ENCODE peak calls at places on chromosomes 5 and 9, in five cellular contexts. W, M, L, E and F are unnamed samples.

GRCh38 chr5:152817311-152817710 is 412.2 kb upstream of the NMUR2 start:
- DNase-seq in W (no peak), M (no peak), L (no peak), E (no peak), F (no peak)

GRCh38 chr9:129197978-129198736 is 20.1 kb upstream of the IER5L start:
- DNase-seq in W (no peak), M (no peak), L (no peak), E (peak), F (no peak)

GRCh38 chr5:472076-472655 is 29.2 kb downstream of the EXOC3 start:
- DNase-seq in W (no peak), M (no peak), L (no peak), E (no peak), F (no peak)

GRCh38 chr9:108316633-108317032 is 539.2 kb downstream of the ACTL7B start:
- DNase-seq in W (no peak), M (no peak), L (no peak), E (no peak), F (no peak)

GRCh38 chr5:181042036-181042435 is 2.0 kb downstream of the BTNL9 start:
- DNase-seq in W (no peak), M (no peak), L (no peak), E (no peak), F (no peak)

GRCh38 chr9:111482656-111483418 is 1.3 kb downstream of the ECPAS start:
- DNase-seq in W (peak), M (peak), L (peak), E (peak), F (no peak)

GRCh38 chr5:63145167-63145566 is 566.5 kb downstream of the LRRC70 start:
- DNase-seq in W (no peak), M (no peak), L (no peak), E (no peak), F (no peak)

GRCh38 chr5:95763941-95764340 is 32.8 kb downstream of the RHOBTB3 start:
- DNase-seq in W (no peak), M (no peak), L (no peak), E (no peak), F (no peak)

GRCh38 chr5:171961117-171961516 is 45.3 kb downstream of the FBXW11 start:
- DNase-seq in W (no peak), M (no peak), L (no peak), E (no peak), F (no peak)

GRCh38 chr5:109329296-109330252 is 80.2 kb downstream of the PJA2 start:
- DNase-seq in W (no peak), M (no peak), L (no peak), E (no peak), F (no peak)

GRCh38 chr9:130672933-130673615 is 8.7 kb downstream of the PRDM12 start:
- DNase-seq in W (no peak), M (no peak), L (no peak), E (no peak), F (no peak)

GRCh38 chr9:135756576-135756975 is 54.6 kb downstream of the KCNT1 start:
- DNase-seq in W (no peak), M (no peak), L (no peak), E (no peak), F (no peak)

GRCh38 chr9:94783121-94783664 is 56.7 kb downstream of the AOPEP start:
- DNase-seq in W (peak), M (peak), L (peak), E (peak), F (peak)

GRCh38 chr5:78182838-78183237 is 111.7 kb downstream of the AP3B1 start:
- DNase-seq in W (no peak), M (no peak), L (no peak), E (peak), F (no peak)

GRCh38 chr5:79971156-79971555 is 19.9 kb downstream of the MTX3 start:
- DNase-seq in W (no peak), M (no peak), L (no peak), E (no peak), F (no peak)

GRCh38 chr9:137974746-137975526 is 97.4 kb downstream of the CACNA1B start:
- DNase-seq in W (no peak), M (no peak), L (no peak), E (no peak), F (no peak)

GRCh38 chr5:109852371-109853160 is 162.8 kb downstream of the MAN2A1 start:
- DNase-seq in W (no peak), M (no peak), L (no peak), E (no peak), F (no peak)

GRCh38 chr9:135212961-135213360 is 125.5 kb downstream of the OLFM1 start:
- DNase-seq in W (no peak), M (no peak), L (no peak), E (no peak), F (no peak)

GRCh38 chr9:116448463-116448862 is 238.6 kb upstream of the TRIM32 start:
- DNase-seq in W (no peak), M (no peak), L (no peak), E (no peak), F (no peak)

GRCh38 chr9:78033870-78034269 is 2.3 kb upstream of the GNAQ start:
- DNase-seq in W (no peak), M (no peak), L (no peak), E (no peak), F (no peak)

GRCh38 chr5:148583421-148583965 is 70.8 kb downstream of the HTR4 start:
- DNase-seq in W (no peak), M (no peak), L (no peak), E (no peak), F (no peak)

GRCh38 chr9:38159599-38159998 is 90.6 kb upstream of the SHB start:
- DNase-seq in W (no peak), M (no peak), L (no peak), E (no peak), F (no peak)

GRCh38 chr5:122313001-122313402 is 965 bp downstream of the SNCAIP start:
- DNase-seq in W (no peak), M (no peak), L (no peak), E (no peak), F (no peak)